ENCODE peak calls at places on chromosomes 5 and 9, in six cellular contexts. One of them, this sample, is unnamed.
A peak's percentile ranks its signal among the peaks of the same experiment; 100 is the strongest.

GRCh38 chr5:178288373-178289368 is 56.1 kb upstream of the PHYKPL start:
- DNase-seq in memory B cell: no peak
- DNase-seq in erythroblast: no peak
- DNase-seq in HCT116: no peak
- DNase-seq in activated CD8-positive, alpha-beta T cell treated with anti-CD3 and anti-CD28 coated beads, Interleukin-2, amount 10 ng/mL, durations not matched to agents 7 days and 5 days: no peak
- DNase-seq in NCI-H1436: no peak
- DNase-seq in this sample: no peak

GRCh38 chr5:111782171-111782570 is 25.2 kb upstream of the NREP start:
- DNase-seq in memory B cell: no peak
- DNase-seq in erythroblast: no peak
- DNase-seq in HCT116: no peak
- DNase-seq in activated CD8-positive, alpha-beta T cell treated with anti-CD3 and anti-CD28 coated beads, Interleukin-2, amount 10 ng/mL, durations not matched to agents 7 days and 5 days: no peak
- DNase-seq in NCI-H1436: no peak
- DNase-seq in this sample: no peak

GRCh38 chr5:178474562-178475184 is 115.5 kb downstream of the COL23A1 start:
- DNase-seq in memory B cell: no peak
- DNase-seq in erythroblast: no peak
- DNase-seq in HCT116: no peak
- DNase-seq in activated CD8-positive, alpha-beta T cell treated with anti-CD3 and anti-CD28 coated beads, Interleukin-2, amount 10 ng/mL, durations not matched to agents 7 days and 5 days: no peak
- DNase-seq in NCI-H1436: no peak
- DNase-seq in this sample: no peak

GRCh38 chr5:174503461-174504265 is 220.7 kb upstream of the MSX2 start:
- DNase-seq in memory B cell: no peak
- DNase-seq in erythroblast: no peak
- DNase-seq in HCT116: peak; percentile 91
- DNase-seq in activated CD8-positive, alpha-beta T cell treated with anti-CD3 and anti-CD28 coated beads, Interleukin-2, amount 10 ng/mL, durations not matched to agents 7 days and 5 days: no peak
- DNase-seq in NCI-H1436: peak; percentile 5
- DNase-seq in this sample: peak; percentile 74

GRCh38 chr5:105840800-105841199 is 1829.9 kb downstream of the EFNA5 start:
- DNase-seq in memory B cell: no peak
- DNase-seq in erythroblast: no peak
- DNase-seq in HCT116: no peak
- DNase-seq in activated CD8-positive, alpha-beta T cell treated with anti-CD3 and anti-CD28 coated beads, Interleukin-2, amount 10 ng/mL, durations not matched to agents 7 days and 5 days: no peak
- DNase-seq in NCI-H1436: no peak
- DNase-seq in this sample: no peak

GRCh38 chr9:86487222-86487841 is 133.1 kb upstream of the TUT7 start:
- DNase-seq in memory B cell: no peak
- DNase-seq in erythroblast: peak; percentile 11
- DNase-seq in HCT116: peak; percentile 31
- DNase-seq in activated CD8-positive, alpha-beta T cell treated with anti-CD3 and anti-CD28 coated beads, Interleukin-2, amount 10 ng/mL, durations not matched to agents 7 days and 5 days: no peak
- DNase-seq in NCI-H1436: peak; percentile 6
- DNase-seq in this sample: peak; percentile 64

GRCh38 chr9:127903557-127904475 is 4.4 kb upstream of the ST6GALNAC6 start:
- DNase-seq in memory B cell: no peak
- DNase-seq in erythroblast: peak; percentile 83
- DNase-seq in HCT116: no peak
- DNase-seq in activated CD8-positive, alpha-beta T cell treated with anti-CD3 and anti-CD28 coated beads, Interleukin-2, amount 10 ng/mL, durations not matched to agents 7 days and 5 days: peak; percentile 94
- DNase-seq in NCI-H1436: no peak
- DNase-seq in this sample: peak; percentile 36

GRCh38 chr9:99748690-99749089 is 73.0 kb upstream of the NR4A3 start:
- DNase-seq in memory B cell: no peak
- DNase-seq in erythroblast: no peak
- DNase-seq in HCT116: no peak
- DNase-seq in activated CD8-positive, alpha-beta T cell treated with anti-CD3 and anti-CD28 coated beads, Interleukin-2, amount 10 ng/mL, durations not matched to agents 7 days and 5 days: no peak
- DNase-seq in NCI-H1436: no peak
- DNase-seq in this sample: no peak

GRCh38 chr5:132065351-132065937 is 5.0 kb downstream of the IL3 start:
- DNase-seq in memory B cell: peak; percentile 32
- DNase-seq in erythroblast: peak; percentile 62
- DNase-seq in HCT116: peak; percentile 60
- DNase-seq in activated CD8-positive, alpha-beta T cell treated with anti-CD3 and anti-CD28 coated beads, Interleukin-2, amount 10 ng/mL, durations not matched to agents 7 days and 5 days: peak; percentile 73
- DNase-seq in NCI-H1436: peak; percentile 7
- DNase-seq in this sample: peak; percentile 86

GRCh38 chr9:33225319-33226152 is 14.4 kb upstream of the SPINK4 start:
- DNase-seq in memory B cell: peak; percentile 76
- DNase-seq in erythroblast: peak; percentile 69
- DNase-seq in HCT116: peak; percentile 68
- DNase-seq in activated CD8-positive, alpha-beta T cell treated with anti-CD3 and anti-CD28 coated beads, Interleukin-2, amount 10 ng/mL, durations not matched to agents 7 days and 5 days: peak; percentile 84
- DNase-seq in NCI-H1436: peak; percentile 46
- DNase-seq in this sample: peak; percentile 63

GRCh38 chr5:392431-392988 is 50.5 kb upstream of the EXOC3 start:
- DNase-seq in memory B cell: no peak
- DNase-seq in erythroblast: no peak
- DNase-seq in HCT116: peak; percentile 8
- DNase-seq in activated CD8-positive, alpha-beta T cell treated with anti-CD3 and anti-CD28 coated beads, Interleukin-2, amount 10 ng/mL, durations not matched to agents 7 days and 5 days: peak; percentile 96
- DNase-seq in NCI-H1436: no peak
- DNase-seq in this sample: no peak

GRCh38 chr9:134738869-134739659 is 97.5 kb downstream of the COL5A1 start:
- DNase-seq in memory B cell: peak; percentile 7
- DNase-seq in erythroblast: no peak
- DNase-seq in HCT116: peak; percentile 12
- DNase-seq in activated CD8-positive, alpha-beta T cell treated with anti-CD3 and anti-CD28 coated beads, Interleukin-2, amount 10 ng/mL, durations not matched to agents 7 days and 5 days: peak; percentile 33
- DNase-seq in NCI-H1436: peak; percentile 70
- DNase-seq in this sample: peak; percentile 88

GRCh38 chr9:20513126-20513913 is 109.0 kb downstream of the MLLT3 start:
- DNase-seq in memory B cell: no peak
- DNase-seq in erythroblast: peak; percentile 7
- DNase-seq in HCT116: no peak
- DNase-seq in activated CD8-positive, alpha-beta T cell treated with anti-CD3 and anti-CD28 coated beads, Interleukin-2, amount 10 ng/mL, durations not matched to agents 7 days and 5 days: no peak
- DNase-seq in NCI-H1436: no peak
- DNase-seq in this sample: no peak

GRCh38 chr9:136219276-136219675 is 14.3 kb upstream of the LHX3 start:
- DNase-seq in memory B cell: no peak
- DNase-seq in erythroblast: no peak
- DNase-seq in HCT116: no peak
- DNase-seq in activated CD8-positive, alpha-beta T cell treated with anti-CD3 and anti-CD28 coated beads, Interleukin-2, amount 10 ng/mL, durations not matched to agents 7 days and 5 days: no peak
- DNase-seq in NCI-H1436: no peak
- DNase-seq in this sample: no peak

GRCh38 chr5:83025690-83026472 is 51.3 kb downstream of the TMEM167A start:
- DNase-seq in memory B cell: no peak
- DNase-seq in erythroblast: peak; percentile 46
- DNase-seq in HCT116: peak; percentile 12
- DNase-seq in activated CD8-positive, alpha-beta T cell treated with anti-CD3 and anti-CD28 coated beads, Interleukin-2, amount 10 ng/mL, durations not matched to agents 7 days and 5 days: no peak
- DNase-seq in NCI-H1436: no peak
- DNase-seq in this sample: no peak

GRCh38 chr9:9820411-9820810 is 792.4 kb downstream of the PTPRD start:
- DNase-seq in memory B cell: no peak
- DNase-seq in erythroblast: no peak
- DNase-seq in HCT116: no peak
- DNase-seq in activated CD8-positive, alpha-beta T cell treated with anti-CD3 and anti-CD28 coated beads, Interleukin-2, amount 10 ng/mL, durations not matched to agents 7 days and 5 days: no peak
- DNase-seq in NCI-H1436: no peak
- DNase-seq in this sample: no peak

GRCh38 chr5:129103397-129103796 is 8.8 kb downstream of the ISOC1 start:
- DNase-seq in memory B cell: no peak
- DNase-seq in erythroblast: no peak
- DNase-seq in HCT116: no peak
- DNase-seq in activated CD8-positive, alpha-beta T cell treated with anti-CD3 and anti-CD28 coated beads, Interleukin-2, amount 10 ng/mL, durations not matched to agents 7 days and 5 days: no peak
- DNase-seq in NCI-H1436: no peak
- DNase-seq in this sample: no peak

GRCh38 chr9:18743976-18744375 is 270.0 kb downstream of the ADAMTSL1 start:
- DNase-seq in memory B cell: no peak
- DNase-seq in erythroblast: no peak
- DNase-seq in HCT116: no peak
- DNase-seq in activated CD8-positive, alpha-beta T cell treated with anti-CD3 and anti-CD28 coated beads, Interleukin-2, amount 10 ng/mL, durations not matched to agents 7 days and 5 days: no peak
- DNase-seq in NCI-H1436: no peak
- DNase-seq in this sample: no peak

GRCh38 chr5:112165897-112166737 is 253.0 kb downstream of the EPB41L4A start:
- DNase-seq in memory B cell: no peak
- DNase-seq in erythroblast: no peak
- DNase-seq in HCT116: no peak
- DNase-seq in activated CD8-positive, alpha-beta T cell treated with anti-CD3 and anti-CD28 coated beads, Interleukin-2, amount 10 ng/mL, durations not matched to agents 7 days and 5 days: no peak
- DNase-seq in NCI-H1436: no peak
- DNase-seq in this sample: no peak

This sample was measured in AG20443.